ENCODE peak calls at places on chromosomes 12 and 14, in six cellular contexts. One of them, this sample, is unnamed.

GRCh38 chr14:90520326-90520725 is 123.5 kb downstream of the CALM1 start:
- DNase-seq in aorta: peak; percentile 60
- DNase-seq in heart right ventricle: no peak
- DNase-seq in tibial artery: no peak
- DNase-seq in neural progenitor cell: no peak
- DNase-seq in adrenal gland: no peak
- DNase-seq in this sample: no peak

GRCh38 chr12:108838194-108839010 is 19.0 kb downstream of the SSH1 start:
- DNase-seq in aorta: peak; percentile 96
- DNase-seq in heart right ventricle: peak; percentile 87
- DNase-seq in tibial artery: peak; percentile 94
- DNase-seq in neural progenitor cell: no peak
- DNase-seq in adrenal gland: peak; percentile 82
- DNase-seq in this sample: peak; percentile 100

GRCh38 chr14:36605506-36605857 is 23.1 kb upstream of the NKX2-8 start:
- DNase-seq in aorta: no peak
- DNase-seq in heart right ventricle: no peak
- DNase-seq in tibial artery: no peak
- DNase-seq in neural progenitor cell: no peak
- DNase-seq in adrenal gland: no peak
- DNase-seq in this sample: peak; percentile 5

GRCh38 chr12:47267571-47267970 is 187.8 kb upstream of the AMIGO2 start:
- DNase-seq in aorta: no peak
- DNase-seq in heart right ventricle: no peak
- DNase-seq in tibial artery: no peak
- DNase-seq in neural progenitor cell: no peak
- DNase-seq in adrenal gland: no peak
- DNase-seq in this sample: no peak

GRCh38 chr14:53621986-53622385 is 334.6 kb downstream of the BMP4 start:
- DNase-seq in aorta: no peak
- DNase-seq in heart right ventricle: no peak
- DNase-seq in tibial artery: no peak
- DNase-seq in neural progenitor cell: no peak
- DNase-seq in adrenal gland: no peak
- DNase-seq in this sample: no peak

GRCh38 chr12:89117448-89118034 is 234.8 kb downstream of the DUSP6 start:
- DNase-seq in aorta: no peak
- DNase-seq in heart right ventricle: no peak
- DNase-seq in tibial artery: no peak
- DNase-seq in neural progenitor cell: no peak
- DNase-seq in adrenal gland: peak; percentile 17
- DNase-seq in this sample: no peak

GRCh38 chr14:23614395-23614828 is 21.8 kb upstream of the DHRS2 start:
- DNase-seq in aorta: no peak
- DNase-seq in heart right ventricle: no peak
- DNase-seq in tibial artery: no peak
- DNase-seq in neural progenitor cell: no peak
- DNase-seq in adrenal gland: no peak
- DNase-seq in this sample: no peak

GRCh38 chr12:49664591-49665146 is 41.3 kb downstream of the PRPF40B start:
- DNase-seq in aorta: peak; percentile 23
- DNase-seq in heart right ventricle: no peak
- DNase-seq in tibial artery: no peak
- DNase-seq in neural progenitor cell: no peak
- DNase-seq in adrenal gland: no peak
- DNase-seq in this sample: no peak

GRCh38 chr14:76262591-76262990 is 110.9 kb downstream of the GPATCH2L start:
- DNase-seq in aorta: no peak
- DNase-seq in heart right ventricle: no peak
- DNase-seq in tibial artery: no peak
- DNase-seq in neural progenitor cell: no peak
- DNase-seq in adrenal gland: no peak
- DNase-seq in this sample: no peak

GRCh38 chr12:110270125-110270962 is 10.7 kb upstream of the ATP2A2 start:
- DNase-seq in aorta: peak; percentile 37
- DNase-seq in heart right ventricle: no peak
- DNase-seq in tibial artery: peak; percentile 60
- DNase-seq in neural progenitor cell: peak; percentile 12
- DNase-seq in adrenal gland: peak; percentile 66
- DNase-seq in this sample: peak; percentile 62

GRCh38 chr12:11753151-11753501 is 103.7 kb downstream of the ETV6 start:
- DNase-seq in aorta: no peak
- DNase-seq in heart right ventricle: no peak
- DNase-seq in tibial artery: no peak
- DNase-seq in neural progenitor cell: no peak
- DNase-seq in adrenal gland: no peak
- DNase-seq in this sample: no peak

GRCh38 chr14:89855961-89856360 is 98.6 kb downstream of the EFCAB11 start:
- DNase-seq in aorta: no peak
- DNase-seq in heart right ventricle: no peak
- DNase-seq in tibial artery: no peak
- DNase-seq in neural progenitor cell: no peak
- DNase-seq in adrenal gland: peak; percentile 20
- DNase-seq in this sample: peak; percentile 86

GRCh38 chr12:4939418-4940023 is 29.8 kb downstream of the KCNA1 start:
- DNase-seq in aorta: no peak
- DNase-seq in heart right ventricle: no peak
- DNase-seq in tibial artery: no peak
- DNase-seq in neural progenitor cell: no peak
- DNase-seq in adrenal gland: no peak
- DNase-seq in this sample: no peak

GRCh38 chr14:92154283-92154942 is 32.6 kb downstream of the CPSF2 start:
- DNase-seq in aorta: no peak
- DNase-seq in heart right ventricle: no peak
- DNase-seq in tibial artery: no peak
- DNase-seq in neural progenitor cell: no peak
- DNase-seq in adrenal gland: no peak
- DNase-seq in this sample: no peak

GRCh38 chr14:26123459-26123858 is 474.4 kb downstream of the NOVA1 start:
- DNase-seq in aorta: no peak
- DNase-seq in heart right ventricle: no peak
- DNase-seq in tibial artery: no peak
- DNase-seq in neural progenitor cell: no peak
- DNase-seq in adrenal gland: no peak
- DNase-seq in this sample: no peak

GRCh38 chr12:55935742-55936151 is 4.8 kb downstream of the DGKA start:
- DNase-seq in aorta: peak; percentile 87
- DNase-seq in heart right ventricle: peak; percentile 50
- DNase-seq in tibial artery: no peak
- DNase-seq in neural progenitor cell: no peak
- DNase-seq in adrenal gland: peak; percentile 56
- DNase-seq in this sample: peak; percentile 21

GRCh38 chr14:49992901-49993335 is 100.0 kb downstream of the ARF6 start:
- DNase-seq in aorta: no peak
- DNase-seq in heart right ventricle: no peak
- DNase-seq in tibial artery: no peak
- DNase-seq in neural progenitor cell: no peak
- DNase-seq in adrenal gland: peak; percentile 87
- DNase-seq in this sample: no peak

GRCh38 chr12:31896514-31897039 is 62.6 kb upstream of the RESF1 start:
- DNase-seq in aorta: no peak
- DNase-seq in heart right ventricle: no peak
- DNase-seq in tibial artery: no peak
- DNase-seq in neural progenitor cell: no peak
- DNase-seq in adrenal gland: no peak
- DNase-seq in this sample: no peak

GRCh38 chr12:24738436-24738835 is 210.5 kb downstream of the BCAT1 start:
- DNase-seq in aorta: no peak
- DNase-seq in heart right ventricle: no peak
- DNase-seq in tibial artery: no peak
- DNase-seq in neural progenitor cell: no peak
- DNase-seq in adrenal gland: no peak
- DNase-seq in this sample: no peak

GRCh38 chr12:103880299-103881142 is 39.5 kb upstream of the NT5DC3 start:
- DNase-seq in aorta: no peak
- DNase-seq in heart right ventricle: no peak
- DNase-seq in tibial artery: no peak
- DNase-seq in neural progenitor cell: no peak
- DNase-seq in adrenal gland: no peak
- DNase-seq in this sample: no peak

GRCh38 chr12:6778212-6778570 is 5.9 kb downstream of the LAG3 start:
- DNase-seq in aorta: peak; percentile 81
- DNase-seq in heart right ventricle: no peak
- DNase-seq in tibial artery: peak; percentile 81
- DNase-seq in neural progenitor cell: peak; percentile 57
- DNase-seq in adrenal gland: peak; percentile 53
- DNase-seq in this sample: no peak

GRCh38 chr12:124939428-124940142 is 25.1 kb upstream of the UBC start:
- DNase-seq in aorta: peak; percentile 95
- DNase-seq in heart right ventricle: peak; percentile 85
- DNase-seq in tibial artery: peak; percentile 92
- DNase-seq in neural progenitor cell: peak; percentile 93
- DNase-seq in adrenal gland: peak; percentile 88
- DNase-seq in this sample: peak; percentile 94

DNA sequence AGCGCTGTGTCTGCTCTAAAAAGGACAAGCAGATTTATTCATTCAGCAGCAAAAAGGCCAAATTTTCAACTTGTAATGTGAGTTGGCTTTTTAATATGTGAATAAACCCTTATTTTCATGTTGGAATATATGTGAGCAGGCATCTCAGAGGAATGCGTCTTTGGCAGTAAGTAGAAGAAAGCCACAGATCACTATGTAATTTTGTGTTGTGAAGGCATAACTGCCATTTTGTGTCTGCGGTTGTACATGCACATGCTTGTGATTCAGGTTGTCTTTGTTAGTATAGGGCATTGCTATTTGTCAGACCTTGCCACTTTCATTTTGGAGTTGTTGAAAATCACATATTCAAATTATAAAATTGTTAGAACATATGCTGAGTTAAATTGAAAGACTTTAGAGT is 398.8 kb upstream of the RGS6 start:
- DNase-seq in aorta: no peak
- DNase-seq in heart right ventricle: no peak
- DNase-seq in tibial artery: no peak
- DNase-seq in neural progenitor cell: no peak
- DNase-seq in adrenal gland: no peak
- DNase-seq in this sample: no peak
- H3K4me1 ChIP-seq in aorta: peaks cover 4% of the 10 kb centered on the region
- H3K4me1 ChIP-seq in heart right ventricle: peaks cover 13% of the 10 kb centered on the region
- H3K4me1 ChIP-seq in tibial artery: peaks cover 43% of the 10 kb centered on the region
- H3K4me1 ChIP-seq in neural progenitor cell: peaks cover 13% of the 10 kb centered on the region
- H3K4me1 ChIP-seq in adrenal gland: peaks cover 49% of the 10 kb centered on the region
- H3K4me1 ChIP-seq in this sample: peaks cover 35% of the 10 kb centered on the region

GRCh38 chr12:27937768-27938167 is 34.8 kb downstream of the PTHLH start:
- DNase-seq in aorta: no peak
- DNase-seq in heart right ventricle: no peak
- DNase-seq in tibial artery: no peak
- DNase-seq in neural progenitor cell: no peak
- DNase-seq in adrenal gland: no peak
- DNase-seq in this sample: peak; percentile 56
- H3K9me3 ChIP-seq in aorta: no peaks in the 10 kb centered on the region
- H3K9me3 ChIP-seq in heart right ventricle: no peaks in the 10 kb centered on the region
- H3K9me3 ChIP-seq in tibial artery: no peaks in the 10 kb centered on the region
- H3K9me3 ChIP-seq in neural progenitor cell: no peaks in the 10 kb centered on the region
- H3K9me3 ChIP-seq in adrenal gland: no peaks in the 10 kb centered on the region
- H3K9me3 ChIP-seq in this sample: no peaks in the 10 kb centered on the region

DNA sequence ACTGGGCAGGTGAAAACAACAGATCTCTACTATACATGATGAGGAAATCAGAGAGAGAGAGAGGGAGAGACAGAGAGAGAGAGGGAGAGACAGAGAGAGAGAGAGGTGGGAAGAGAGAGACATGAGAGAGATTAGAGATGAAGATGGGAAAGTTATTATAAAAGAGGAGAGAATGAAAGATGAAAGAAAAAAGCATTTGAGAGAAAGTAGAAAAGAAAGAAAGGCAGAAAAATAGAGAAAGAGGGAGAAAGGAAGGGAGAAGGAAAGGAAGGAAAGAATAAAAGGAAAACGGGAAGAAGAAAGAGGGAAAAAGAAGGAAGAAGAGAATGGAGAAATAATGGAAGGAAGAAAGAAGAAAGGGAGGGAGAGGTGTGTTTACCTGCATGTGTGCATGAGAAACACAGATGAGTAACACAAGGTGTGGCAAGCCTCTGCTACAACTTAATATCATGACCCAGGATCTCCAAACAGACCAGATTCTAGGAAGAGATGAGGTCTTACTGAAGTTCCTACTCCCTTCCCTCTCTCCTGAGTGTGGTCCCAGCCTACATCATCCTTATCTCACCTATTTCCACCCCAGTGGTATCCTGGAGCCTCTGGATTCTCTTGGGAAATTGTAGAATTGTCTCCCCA is 176.3 kb downstream of the C12orf75 start:
- DNase-seq in aorta: no peak
- DNase-seq in heart right ventricle: no peak
- DNase-seq in tibial artery: no peak
- DNase-seq in neural progenitor cell: no peak
- DNase-seq in adrenal gland: no peak
- DNase-seq in this sample: no peak
- H3K4me3 ChIP-seq in aorta: no peak overlapping the region
- H3K4me3 ChIP-seq in heart right ventricle: no peak overlapping the region
- H3K4me3 ChIP-seq in tibial artery: no peak overlapping the region
- H3K4me3 ChIP-seq in neural progenitor cell: no peak overlapping the region
- H3K4me3 ChIP-seq in adrenal gland: no peak overlapping the region
- H3K4me3 ChIP-seq in this sample: no peak overlapping the region

GRCh38 chr14:69129264-69129880 is 23.5 kb downstream of the DCAF5 start:
- DNase-seq in aorta: peak; percentile 81
- DNase-seq in heart right ventricle: peak; percentile 43
- DNase-seq in tibial artery: peak; percentile 75
- DNase-seq in neural progenitor cell: peak; percentile 91
- DNase-seq in adrenal gland: peak; percentile 73
- DNase-seq in this sample: peak; percentile 89
- H3K4me1 ChIP-seq in aorta: peaks cover 14% of the 10 kb centered on the region
- H3K4me1 ChIP-seq in heart right ventricle: peaks cover 69% of the 10 kb centered on the region
- H3K4me1 ChIP-seq in tibial artery: peaks cover 25% of the 10 kb centered on the region
- H3K4me1 ChIP-seq in neural progenitor cell: peaks cover 34% of the 10 kb centered on the region
- H3K4me1 ChIP-seq in adrenal gland: peaks cover 51% of the 10 kb centered on the region
- H3K4me1 ChIP-seq in this sample: peaks cover 26% of the 10 kb centered on the region

DNA sequence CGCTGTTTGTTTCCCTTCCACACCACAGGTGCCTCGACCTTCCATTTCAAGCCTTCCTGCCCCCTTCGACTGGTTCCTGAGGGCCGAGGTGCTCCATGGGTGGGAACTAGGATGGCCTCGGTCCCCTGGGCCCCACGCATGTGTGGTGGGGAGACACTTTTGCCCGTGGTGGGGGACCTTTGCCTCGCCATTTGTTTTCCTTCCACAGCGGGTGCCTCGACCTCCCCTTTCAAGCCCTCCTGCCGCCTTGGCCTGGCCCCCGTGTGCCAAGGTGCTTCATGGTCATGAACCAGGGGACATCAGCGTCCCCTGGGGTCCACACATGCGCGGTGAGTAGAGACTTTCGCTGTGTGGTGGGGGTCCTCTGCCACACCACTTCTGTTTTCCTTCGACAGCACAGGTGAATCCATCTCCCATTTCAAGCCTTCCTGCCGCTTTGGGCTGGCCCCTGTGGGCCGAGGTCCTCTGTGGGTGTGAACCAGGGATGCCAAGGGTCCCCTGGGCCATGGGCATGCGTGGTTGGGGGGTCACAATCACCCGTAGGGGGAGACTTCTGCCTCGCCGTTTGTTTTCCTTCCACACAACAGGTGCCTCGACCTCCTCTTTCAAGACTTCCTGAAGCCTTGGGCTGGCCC is 364.4 kb downstream of the ALG10 start:
- DNase-seq in aorta: no peak
- DNase-seq in heart right ventricle: no peak
- DNase-seq in tibial artery: no peak
- DNase-seq in neural progenitor cell: no peak
- DNase-seq in adrenal gland: no peak
- DNase-seq in this sample: no peak
- H3K9me3 ChIP-seq in aorta: peaks cover 9% of the 10 kb centered on the region
- H3K9me3 ChIP-seq in heart right ventricle: no peaks in the 10 kb centered on the region
- H3K9me3 ChIP-seq in tibial artery: peaks cover 14% of the 10 kb centered on the region
- H3K9me3 ChIP-seq in neural progenitor cell: peaks cover 4% of the 10 kb centered on the region
- H3K9me3 ChIP-seq in adrenal gland: no peaks in the 10 kb centered on the region
- H3K9me3 ChIP-seq in this sample: no peaks in the 10 kb centered on the region

GRCh38 chr12:100716658-100716948 is 78.0 kb upstream of the ANO4 start:
- DNase-seq in aorta: no peak
- DNase-seq in heart right ventricle: no peak
- DNase-seq in tibial artery: no peak
- DNase-seq in neural progenitor cell: peak; percentile 66
- DNase-seq in adrenal gland: no peak
- DNase-seq in this sample: peak; percentile 2
- H3K4me3 ChIP-seq in aorta: no peak overlapping the region
- H3K4me3 ChIP-seq in heart right ventricle: peak overlapping the region; percentile 25
- H3K4me3 ChIP-seq in tibial artery: no peak overlapping the region
- H3K4me3 ChIP-seq in neural progenitor cell: peak overlapping the region; percentile 56
- H3K4me3 ChIP-seq in adrenal gland: no peak overlapping the region
- H3K4me3 ChIP-seq in this sample: no peak overlapping the region